ENCODE peak calls at places on chromosomes 12 and 14, in ten cellular contexts. F is H7; C is NCI-H748 treated with DMSO at 0.1 percent for 48 hours; O is NT2/D1; A is activated gamma-delta T cell treated with Interleukin-2 at 50 U/mL for 16 hours; I is AML-193; Z is gastrocnemius medialis; T is stimulated activated effector memory CD8-positive, alpha-beta T cell treated with anti-CD3 and anti-CD28 coated beads, Interleukin-12 subunit alpha, Interleukin-12 subunit beta, amount 100 ng/mL, for 72 hours; K is activated CD4-positive, alpha-beta T cell treated with anti-CD3 and anti-CD28 coated beads for 36 hours; G is activated naive CD4-positive, alpha-beta T cell treated with anti-CD3 and anti-CD28 coated beads, Interleukin-2, amount 10 ng/mL, durations not matched to agents 7 days and 5 days. X is an unnamed sample.

GRCh38 chr12:91180577-91180976 is 2.0 kb downstream of the DCN start:
- DNase-seq in K (no peak), I (no peak), O (no peak), A (no peak), C (no peak), G (no peak), T (no peak), Z (no peak), F (no peak), X (no peak)

GRCh38 chr12:25308761-25309160 is 58.0 kb upstream of the KRAS start:
- DNase-seq in T (no peak), F (no peak), G (no peak), O (no peak), I (no peak), C (no peak), A (no peak), K (no peak), Z (no peak), X (no peak)

GRCh38 chr14:88879016-88879415 is 54.6 kb downstream of the TTC8 start:
- DNase-seq in T (no peak), O (no peak), G (no peak), I (no peak), C (no peak), A (no peak), K (no peak), F (no peak), Z (no peak), X (no peak)

GRCh38 chr14:92143309-92143708 is 21.5 kb downstream of the CPSF2 start:
- DNase-seq in O (no peak), Z (no peak), G (no peak), F (no peak), A (no peak), T (no peak), K (no peak), C (no peak), I (no peak), X (no peak)

GRCh38 chr12:56150563-56150962 is 1.8 kb upstream of the MYL6B start:
- DNase-seq in G (no peak), T (no peak), A (no peak), C (no peak), F (no peak), O (no peak), K (no peak), Z (no peak), I (peak; percentile 27), X (no peak)

GRCh38 chr14:92914087-92914656 is 8.8 kb upstream of the CHGA start:
- DNase-seq in C (no peak), T (peak; percentile 57), G (peak; percentile 74), A (peak; percentile 22), I (no peak), K (peak; percentile 73), Z (no peak), F (peak; percentile 87), O (peak; percentile 25), X (peak; percentile 70)

GRCh38 chr12:124551268-124552144 is 15.9 kb downstream of the NCOR2 start:
- DNase-seq in F (peak; percentile 84), I (peak; percentile 66), O (no peak), C (peak; percentile 39), A (no peak), Z (peak; percentile 56), K (no peak), T (no peak), G (no peak), X (peak; percentile 83)

GRCh38 chr12:102484017-102484731 is 3.8 kb upstream of the IGF1 start:
- DNase-seq in O (peak; percentile 33), I (peak; percentile 37), T (peak; percentile 78), Z (peak; percentile 53), C (peak; percentile 44), A (peak; percentile 44), F (peak; percentile 29), G (peak; percentile 68), K (peak; percentile 75), X (peak; percentile 56)

GRCh38 chr12:7079826-7080125 is 12.5 kb downstream of the C1R start:
- DNase-seq in A (no peak), K (no peak), C (no peak), F (no peak), T (no peak), I (no peak), G (no peak), O (no peak), Z (no peak), X (no peak)

GRCh38 chr12:70154960-70155589 is 88.2 kb upstream of the CNOT2 start:
- DNase-seq in F (no peak), O (peak; percentile 23), C (no peak), Z (no peak), G (no peak), K (no peak), T (no peak), I (no peak), A (no peak), X (no peak)

GRCh38 chr14:102407258-102407657 is 44.5 kb downstream of the TECPR2 start:
- DNase-seq in G (no peak), O (no peak), A (no peak), C (no peak), T (no peak), F (no peak), Z (peak; percentile 73), I (no peak), K (no peak), X (no peak)

GRCh38 chr12:127559349-127560040 is 707.5 kb upstream of the TMEM132C start:
- DNase-seq in A (no peak), F (peak; percentile 45), K (peak; percentile 91), C (peak; percentile 98), Z (no peak), T (peak; percentile 79), I (no peak), G (peak; percentile 91), O (peak; percentile 77), X (peak; percentile 83)

X was measured in H9.